ENCODE peak calls at places on chromosomes 13 and 19, in five cellular contexts. K is CD8-positive, alpha-beta memory T cell; U is testis; L is CD4-positive, CD25-positive, alpha-beta regulatory T cell; Q is thoracic aorta. G is an unnamed sample. For H3K9me3, the result is how much of the 10 kb centered on the place peaks cover.

GRCh38 chr13:51243227-51243626 is 21.0 kb downstream of the FAM124A start:
- DNase-seq in K (no peak), U (no peak), L (no peak), Q (no peak), G (no peak)

GRCh38 chr19:48896191-48896720 is 2.3 kb downstream of the TULP2 start:
- DNase-seq in K (peak), U (peak), L (peak), Q (no peak), G (peak)

GRCh38 chr19:31266196-31266595 is 83.0 kb downstream of the TSHZ3 start:
- DNase-seq in K (no peak), U (no peak), L (no peak), Q (no peak), G (no peak)

GRCh38 chr19:42110658-42111057 is 21.6 kb downstream of the POU2F2 start:
- DNase-seq in K (no peak), U (no peak), L (no peak), Q (no peak), G (no peak)

GRCh38 chr13:29905845-29906244 is 55.4 kb upstream of the UBL3 start:
- DNase-seq in K (no peak), U (peak), L (no peak), Q (no peak), G (no peak)

GRCh38 chr13:83449666-83450395 is 432.4 kb downstream of the SLITRK1 start:
- DNase-seq in K (no peak), U (no peak), L (no peak), Q (no peak), G (no peak)

GRCh38 chr19:1904385-1905070 is 671 bp upstream of the ADAT3 start:
- DNase-seq in K (no peak), U (no peak), L (no peak), Q (no peak), G (peak)

GRCh38 chr19:48469056-48469881 is at the start of gene CYTH2:
- DNase-seq in K (peak), U (peak), L (peak), Q (peak), G (peak)

GRCh38 chr13:97339019-97339988 is 94.7 kb upstream of the RAP2A start:
- DNase-seq in K (no peak), U (peak), L (peak), Q (peak), G (no peak)

GRCh38 chr13:49353908-49354307 is 90.0 kb downstream of the CAB39L start:
- DNase-seq in K (no peak), U (no peak), L (no peak), Q (no peak), G (no peak)

GRCh38 chr13:49357694-49358093 is 86.2 kb downstream of the CAB39L start:
- DNase-seq in K (no peak), U (no peak), L (no peak), Q (no peak), G (no peak)

GRCh38 chr13:49354719-49355118 is 89.1 kb downstream of the CAB39L start:
- DNase-seq in K (no peak), U (no peak), L (no peak), Q (no peak), G (no peak)

GRCh38 chr13:49351871-49352270 is 92.0 kb downstream of the CAB39L start:
- DNase-seq in K (no peak), U (no peak), L (no peak), Q (no peak), G (no peak)

DNA sequence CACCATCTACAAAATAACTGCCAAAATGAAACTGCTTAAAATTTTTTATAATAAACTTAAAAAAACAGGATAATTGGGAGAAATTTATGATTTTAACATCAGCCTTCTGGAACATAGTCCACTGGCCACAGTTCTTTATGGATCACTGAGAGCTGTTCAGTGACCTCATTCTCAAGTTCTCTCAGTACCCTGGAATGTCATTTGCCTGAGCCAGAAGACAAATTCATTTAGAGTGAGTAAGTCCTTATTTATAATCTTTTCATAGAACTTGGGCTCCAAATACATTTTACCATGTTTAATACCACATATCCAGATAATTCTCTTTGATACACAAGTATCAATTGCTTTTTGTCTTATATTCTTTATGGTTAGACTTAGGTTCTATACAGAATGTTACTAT is 87.6 kb downstream of the CAB39L start:
- DNase-seq in K (no peak), U (no peak), L (no peak), Q (no peak), G (no peak)
- H3K27ac ChIP-seq in K (no peak), U (no peak), L (no peak), Q (peak), G (no peak)

DNA sequence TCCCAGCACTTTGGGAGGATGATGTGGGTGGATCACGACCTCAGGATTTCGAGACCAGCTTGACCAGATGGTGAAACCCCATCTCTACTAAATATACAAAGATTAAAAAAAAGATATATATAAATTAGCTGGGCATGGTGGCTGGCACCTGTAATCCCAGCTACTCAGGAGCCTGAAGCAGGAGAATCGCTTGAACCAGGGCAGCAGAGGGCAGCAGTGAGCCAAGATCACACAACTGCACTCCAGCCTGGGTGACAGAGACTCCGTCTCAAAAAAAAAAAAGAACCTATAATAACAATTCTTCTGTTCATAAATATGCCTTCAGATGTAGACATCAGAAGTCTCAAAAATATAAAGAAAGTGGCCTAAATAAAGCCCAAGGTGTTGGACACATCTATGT is 7.6 kb downstream of the ZNF737 start:
- DNase-seq in K (no peak), U (peak), L (no peak), Q (no peak), G (no peak)
- H3K9me3 ChIP-seq in K (under half), U (under half), L (half or more), Q (half or more), G (under half)

GRCh38 chr19:8334458-8335342 is 8.4 kb downstream of the KANK3 start:
- DNase-seq in K (peak), U (peak), L (peak), Q (no peak), G (peak)

GRCh38 chr19:8336072-8336569 is 6.9 kb downstream of the KANK3 start:
- DNase-seq in K (no peak), U (no peak), L (no peak), Q (no peak), G (no peak)

GRCh38 chr19:8333771-8334457 is 9.1 kb downstream of the KANK3 start:
- DNase-seq in K (no peak), U (no peak), L (no peak), Q (no peak), G (peak)

GRCh38 chr19:8336665-8337064 is 6.4 kb downstream of the KANK3 start:
- DNase-seq in K (no peak), U (no peak), L (no peak), Q (no peak), G (no peak)

GRCh38 chr19:8335343-8336071 is 7.6 kb downstream of the KANK3 start:
- DNase-seq in K (peak), U (no peak), L (peak), Q (no peak), G (no peak)
- H3K4me3 ChIP-seq in K (no peak), U (no peak), L (no peak), Q (peak), G (no peak)

DNA sequence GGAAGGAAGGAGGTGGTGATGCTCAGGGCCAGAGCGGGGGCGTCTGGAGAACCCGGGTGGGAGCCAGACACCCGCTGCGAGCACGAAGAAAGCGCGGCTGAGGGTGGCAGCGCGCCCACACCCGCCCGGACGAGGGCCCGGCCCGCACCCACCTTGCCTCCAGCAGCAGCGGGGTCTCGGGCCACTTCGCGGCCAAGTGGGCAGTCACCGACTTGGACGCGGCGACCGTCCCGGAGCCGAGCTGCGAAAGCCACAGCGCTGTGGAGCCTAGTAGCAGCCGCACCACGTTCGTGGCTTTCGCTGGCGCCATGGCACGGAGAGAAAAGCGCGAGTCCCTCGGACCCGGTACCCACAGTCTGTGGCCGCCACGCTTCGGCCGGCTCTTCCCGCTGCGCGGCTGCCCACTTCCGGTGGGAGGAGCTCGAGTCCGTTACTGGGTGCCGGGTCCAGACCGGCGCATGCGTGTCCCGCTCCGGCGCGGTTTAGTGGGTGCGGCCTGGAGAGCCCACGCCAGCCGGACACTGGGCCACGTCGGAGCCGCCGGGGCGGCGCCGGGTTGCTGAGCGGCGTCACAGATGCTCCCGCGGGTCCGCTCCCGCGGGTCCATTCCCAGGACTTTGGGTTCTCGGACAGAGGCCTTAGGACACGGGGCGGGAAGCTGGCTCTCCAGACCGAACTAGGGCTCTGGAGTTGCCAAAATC is at the start of gene UGGT2:
- DNase-seq in K (no peak), U (peak), L (no peak), Q (peak), G (peak)
- H3K27ac ChIP-seq in K (no peak), U (peak), L (no peak), Q (peak), G (peak)

DNA sequence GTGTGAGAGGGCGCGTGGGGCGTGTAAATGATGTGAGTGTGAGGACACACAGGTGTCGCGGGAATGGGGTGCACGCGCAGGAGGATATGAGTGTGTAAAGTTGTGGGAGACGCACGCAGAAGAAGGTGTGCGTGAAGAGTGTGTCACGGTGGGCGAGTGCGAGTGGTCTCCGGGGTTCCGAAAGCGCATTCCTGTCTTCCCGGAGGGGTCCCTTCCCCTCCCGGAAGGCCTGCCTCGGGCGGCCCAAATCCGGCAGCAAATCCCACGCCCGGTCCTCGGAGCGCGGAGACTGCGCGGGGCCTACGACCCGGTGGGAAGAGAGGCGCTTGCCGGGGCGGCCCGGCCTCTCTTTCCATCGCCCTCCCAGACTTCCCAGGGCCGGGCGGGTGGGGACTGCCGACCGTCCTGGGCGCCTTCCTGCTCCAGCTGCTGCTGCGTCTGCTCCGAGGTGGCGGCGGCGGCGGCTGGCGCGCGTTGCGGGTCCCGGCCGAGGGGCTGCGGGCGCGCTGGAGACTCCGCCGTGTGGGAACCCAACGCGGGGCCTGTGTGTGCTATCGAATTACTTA is 2.1 kb downstream of the ZIC5 start:
- DNase-seq in K (no peak), U (no peak), L (no peak), Q (no peak), G (no peak)
- H3K9me3 ChIP-seq in K (under half), U (under half), L (under half), Q (under half), G (under half)

GRCh38 chr19:19446655-19447437 is 41.4 kb downstream of the GATAD2A start:
- DNase-seq in K (no peak), U (no peak), L (no peak), Q (no peak), G (no peak)
- H3K4me3 ChIP-seq in K (no peak), U (no peak), L (peak), Q (no peak), G (no peak)